ENCODE peak calls at places on chromosome 15, in four cellular contexts. One of them, this sample, is unnamed.

GRCh38 chr15:25242957-25243799 is 195.6 kb downstream of the UBE3A start:
- DNase-seq in K562: no peak
- DNase-seq in SK-N-SH: no peak
- DNase-seq in H1: no peak
- DNase-seq in this sample: peak; percentile 1

GRCh38 chr15:51103330-51103729 is 8.6 kb upstream of the TNFAIP8L3 start:
- DNase-seq in K562: no peak
- DNase-seq in SK-N-SH: no peak
- DNase-seq in H1: no peak
- DNase-seq in this sample: no peak

GRCh38 chr15:70210076-70210475 is 112.4 kb upstream of the TLE3 start:
- DNase-seq in SK-N-SH: no peak
- DNase-seq in H1: no peak
- DNase-seq in K562: no peak
- DNase-seq in this sample: no peak

GRCh38 chr15:82647045-82647834 is at the start of gene CPEB1:
- DNase-seq in H1: peak; percentile 74
- DNase-seq in K562: peak; percentile 92
- DNase-seq in SK-N-SH: peak; percentile 90
- DNase-seq in this sample: peak; percentile 49

GRCh38 chr15:30913761-30914160 is 10.0 kb downstream of the FAN1 start:
- DNase-seq in SK-N-SH: no peak
- DNase-seq in K562: no peak
- DNase-seq in H1: no peak
- DNase-seq in this sample: no peak

GRCh38 chr15:78065284-78065872 is 12.1 kb downstream of the TBC1D2B start:
- DNase-seq in H1: no peak
- DNase-seq in SK-N-SH: no peak
- DNase-seq in K562: no peak
- DNase-seq in this sample: peak; percentile 5

GRCh38 chr15:76073554-76073953 is 13.8 kb downstream of the TMEM266 start:
- DNase-seq in H1: no peak
- DNase-seq in K562: no peak
- DNase-seq in SK-N-SH: no peak
- DNase-seq in this sample: no peak

GRCh38 chr15:38611228-38611627 is 46.6 kb upstream of the RASGRP1 start:
- DNase-seq in SK-N-SH: no peak
- DNase-seq in H1: no peak
- DNase-seq in K562: no peak
- DNase-seq in this sample: no peak

GRCh38 chr15:92655178-92655995 is at the start of gene FAM174B:
- DNase-seq in H1: peak; percentile 78
- DNase-seq in SK-N-SH: peak; percentile 92
- DNase-seq in K562: no peak
- DNase-seq in this sample: peak; percentile 71

GRCh38 chr15:89664441-89664840 is 9.2 kb upstream of the KIF7 start:
- DNase-seq in H1: no peak
- DNase-seq in K562: no peak
- DNase-seq in SK-N-SH: no peak
- DNase-seq in this sample: no peak

GRCh38 chr15:22913646-22914380 is 66.4 kb downstream of the CYFIP1 start:
- DNase-seq in H1: no peak
- DNase-seq in SK-N-SH: no peak
- DNase-seq in K562: no peak
- DNase-seq in this sample: no peak

GRCh38 chr15:98860647-98861041 is 146.9 kb downstream of the PGPEP1L start:
- DNase-seq in K562: no peak
- DNase-seq in H1: no peak
- DNase-seq in SK-N-SH: no peak
- DNase-seq in this sample: no peak

GRCh38 chr15:39587291-39587909 is 6.5 kb downstream of the THBS1 start:
- DNase-seq in SK-N-SH: no peak
- DNase-seq in H1: no peak
- DNase-seq in K562: no peak
- DNase-seq in this sample: no peak

GRCh38 chr15:57667171-57667924 is 39.2 kb upstream of the POLR2M start:
- DNase-seq in SK-N-SH: peak; percentile 42
- DNase-seq in K562: no peak
- DNase-seq in H1: no peak
- DNase-seq in this sample: no peak

GRCh38 chr15:34821907-34822306 is 26.6 kb upstream of the ACTC1 start:
- DNase-seq in K562: no peak
- DNase-seq in H1: no peak
- DNase-seq in SK-N-SH: no peak
- DNase-seq in this sample: no peak

GRCh38 chr15:29102911-29103824 is 166.5 kb downstream of the NSMCE3 start:
- DNase-seq in K562: no peak
- DNase-seq in H1: peak; percentile 79
- DNase-seq in SK-N-SH: no peak
- DNase-seq in this sample: no peak

GRCh38 chr15:53843869-53844569 is 84.6 kb upstream of the WDR72 start:
- DNase-seq in SK-N-SH: no peak
- DNase-seq in K562: no peak
- DNase-seq in H1: no peak
- DNase-seq in this sample: no peak

GRCh38 chr15:59424626-59425025 is 13.4 kb upstream of the FAM81A start:
- DNase-seq in SK-N-SH: no peak
- DNase-seq in H1: no peak
- DNase-seq in K562: no peak
- DNase-seq in this sample: no peak

GRCh38 chr15:71752604-71753289 is 57.6 kb upstream of the NR2E3 start:
- DNase-seq in H1: no peak
- DNase-seq in K562: no peak
- DNase-seq in SK-N-SH: peak; percentile 55
- DNase-seq in this sample: peak; percentile 42

GRCh38 chr15:80844011-80844732 is 65.0 kb downstream of the CEMIP start:
- DNase-seq in SK-N-SH: no peak
- DNase-seq in K562: no peak
- DNase-seq in H1: no peak
- DNase-seq in this sample: no peak

GRCh38 chr15:69926011-69926410 is 171.7 kb downstream of the TLE3 start:
- DNase-seq in K562: no peak
- DNase-seq in H1: no peak
- DNase-seq in SK-N-SH: no peak
- DNase-seq in this sample: no peak

GRCh38 chr15:41904487-41905359 is 10.9 kb upstream of the SPTBN5 start:
- DNase-seq in SK-N-SH: peak; percentile 89
- DNase-seq in H1: peak; percentile 87
- DNase-seq in K562: peak; percentile 71
- DNase-seq in this sample: peak; percentile 81

GRCh38 chr15:38374477-38374876 is 79.5 kb upstream of the FAM98B start:
- DNase-seq in H1: no peak
- DNase-seq in SK-N-SH: no peak
- DNase-seq in K562: no peak
- DNase-seq in this sample: no peak

GRCh38 chr15:99324700-99325099 is 73.4 kb downstream of the LRRC28 start:
- DNase-seq in K562: no peak
- DNase-seq in SK-N-SH: no peak
- DNase-seq in H1: no peak
- DNase-seq in this sample: no peak

GRCh38 chr15:38073278-38073930 is 139.0 kb downstream of the TMCO5A start:
- DNase-seq in K562: no peak
- DNase-seq in H1: no peak
- DNase-seq in SK-N-SH: no peak
- DNase-seq in this sample: no peak

GRCh38 chr15:89808160-89808870 is 6.3 kb downstream of the ANPEP start:
- DNase-seq in SK-N-SH: no peak
- DNase-seq in H1: no peak
- DNase-seq in K562: no peak
- DNase-seq in this sample: no peak

GRCh38 chr15:72614810-72615532 is 39.5 kb upstream of the GOLGA6B start:
- DNase-seq in K562: no peak
- DNase-seq in SK-N-SH: no peak
- DNase-seq in H1: no peak
- DNase-seq in this sample: no peak

GRCh38 chr15:59443341-59444081 is 5.5 kb downstream of the FAM81A start:
- DNase-seq in K562: no peak
- DNase-seq in H1: no peak
- DNase-seq in SK-N-SH: no peak
- DNase-seq in this sample: no peak

GRCh38 chr15:27854601-27855000 is 244.5 kb downstream of the OCA2 start:
- DNase-seq in K562: no peak
- DNase-seq in SK-N-SH: no peak
- DNase-seq in H1: peak; percentile 28
- DNase-seq in this sample: no peak

GRCh38 chr15:78225783-78226541 is 8.4 kb downstream of the ACSBG1 start:
- DNase-seq in SK-N-SH: no peak
- DNase-seq in H1: no peak
- DNase-seq in K562: no peak
- DNase-seq in this sample: no peak

GRCh38 chr15:56160966-56161365 is 82.7 kb downstream of the RFX7 start:
- DNase-seq in H1: no peak
- DNase-seq in SK-N-SH: no peak
- DNase-seq in K562: no peak
- DNase-seq in this sample: no peak

GRCh38 chr15:79527821-79528220 is 95.7 kb downstream of the MINAR1 start:
- DNase-seq in H1: peak; percentile 20
- DNase-seq in K562: no peak
- DNase-seq in SK-N-SH: no peak
- DNase-seq in this sample: no peak

GRCh38 chr15:98896002-98896721 is 111.4 kb downstream of the PGPEP1L start:
- DNase-seq in SK-N-SH: no peak
- DNase-seq in H1: no peak
- DNase-seq in K562: no peak
- DNase-seq in this sample: no peak

GRCh38 chr15:80694624-80695098 is 449 bp upstream of the ABHD17C start:
- DNase-seq in SK-N-SH: no peak
- DNase-seq in H1: peak; percentile 63
- DNase-seq in K562: no peak
- DNase-seq in this sample: peak; percentile 44

GRCh38 chr15:101277943-101278564 is 769 bp upstream of the SELENOS start:
- DNase-seq in SK-N-SH: no peak
- DNase-seq in H1: no peak
- DNase-seq in K562: no peak
- DNase-seq in this sample: no peak
- TF ChIP-seq TEAD4 in SK-N-SH: no peak
- TF ChIP-seq TEAD4 in H1: no peak
- TF ChIP-seq TEAD4 in K562: no peak
- TF ChIP-seq TEAD4 in this sample: no peak

DNA sequence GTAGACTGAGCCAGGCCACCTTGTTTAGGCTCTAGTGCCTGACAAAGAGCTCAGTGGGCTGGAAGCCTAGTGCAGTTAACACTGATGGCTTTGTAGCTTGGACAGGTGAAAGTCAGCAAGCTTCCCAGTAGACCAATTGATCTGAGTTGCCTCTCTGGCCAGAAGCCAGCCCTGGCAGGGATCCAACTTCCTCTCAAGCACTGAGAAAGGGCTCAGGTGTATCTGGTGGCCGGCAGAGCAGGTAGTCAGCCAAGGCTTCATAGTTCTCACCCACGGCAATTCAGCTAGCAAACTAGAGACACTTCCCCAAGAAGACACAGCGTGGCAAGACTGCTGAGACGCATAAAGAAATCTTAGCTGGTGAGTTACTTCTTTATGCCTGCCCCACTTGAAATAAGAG is 8.3 kb upstream of the CA12 start:
- DNase-seq in H1: no peak
- DNase-seq in K562: peak; percentile 38
- DNase-seq in SK-N-SH: no peak
- DNase-seq in this sample: no peak
- TF ChIP-seq TEAD4 in H1: no peak
- TF ChIP-seq TEAD4 in K562: no peak
- TF ChIP-seq TEAD4 in SK-N-SH: no peak
- TF ChIP-seq TEAD4 in this sample: no peak

GRCh38 chr15:68176601-68177000 is 28.5 kb downstream of the CALML4 start:
- DNase-seq in H1: no peak
- DNase-seq in SK-N-SH: no peak
- DNase-seq in K562: no peak
- DNase-seq in this sample: no peak

GRCh38 chr15:68173119-68173518 is 32.0 kb downstream of the CALML4 start:
- DNase-seq in K562: no peak
- DNase-seq in SK-N-SH: no peak
- DNase-seq in H1: no peak
- DNase-seq in this sample: no peak

GRCh38 chr15:68175527-68175926 is 29.6 kb downstream of the CALML4 start:
- DNase-seq in H1: no peak
- DNase-seq in K562: no peak
- DNase-seq in SK-N-SH: no peak
- DNase-seq in this sample: no peak

GRCh38 chr15:68177747-68178146 is 27.4 kb downstream of the CALML4 start:
- DNase-seq in SK-N-SH: no peak
- DNase-seq in K562: no peak
- DNase-seq in H1: no peak
- DNase-seq in this sample: no peak
- TF ChIP-seq TEAD4 in SK-N-SH: no peak
- TF ChIP-seq TEAD4 in K562: no peak
- TF ChIP-seq TEAD4 in H1: no peak
- TF ChIP-seq TEAD4 in this sample: no peak

GRCh38 chr15:94193906-94194305 is 37.5 kb upstream of the MCTP2 start:
- DNase-seq in K562: no peak
- DNase-seq in SK-N-SH: no peak
- DNase-seq in H1: no peak
- DNase-seq in this sample: no peak
- TF ChIP-seq TEAD4 in K562: no peak
- TF ChIP-seq TEAD4 in SK-N-SH: no peak
- TF ChIP-seq TEAD4 in H1: no peak
- TF ChIP-seq TEAD4 in this sample: no peak